ENCODE peak calls at places on chromosomes 16 and 17, in eight cellular contexts. B is endodermal cell, V is ovary, Z is left cardiac atrium, P is G401, U is nephron progenitor cell, M is lower lobe of right lung, I is amygdala. W is an unnamed sample.

GRCh38 chr17:76199466-76199865 is 40.8 kb downstream of the RNF157 start:
- DNase-seq in I (no peak), U (no peak), Z (no peak), P (no peak), B (no peak), V (no peak), M (no peak), W (no peak)

GRCh38 chr17:79891113-79891730 is 52.0 kb upstream of the CBX4 start:
- DNase-seq in I (no peak), P (no peak), V (no peak), M (no peak), U (no peak), B (no peak), Z (no peak), W (no peak)

GRCh38 chr16:9521749-9522370 is 430.4 kb downstream of the HAPSTR1 start:
- DNase-seq in V (no peak), P (no peak), B (peak; percentile 89), Z (no peak), M (no peak), U (peak; percentile 4), I (no peak), W (no peak)

GRCh38 chr17:79721993-79722671 is 8.6 kb upstream of the ENPP7 start:
- DNase-seq in M (no peak), Z (no peak), B (peak; percentile 81), U (no peak), I (no peak), P (no peak), V (no peak), W (no peak)

GRCh38 chr17:78040561-78041400 is 82.3 kb downstream of the TNRC6C start:
- DNase-seq in M (peak; percentile 76), Z (peak; percentile 64), I (peak; percentile 81), P (peak; percentile 84), B (peak; percentile 75), U (no peak), V (peak; percentile 42), W (peak; percentile 39)

GRCh38 chr16:14452066-14452465 is 178.0 kb downstream of the PARN start:
- DNase-seq in M (no peak), V (no peak), B (no peak), U (no peak), I (no peak), P (no peak), Z (no peak), W (no peak)

GRCh38 chr17:9255838-9256237 is 234.5 kb downstream of the NTN1 start:
- DNase-seq in V (no peak), Z (no peak), M (no peak), I (no peak), U (no peak), B (no peak), P (no peak), W (no peak)

GRCh38 chr16:1918312-1918889 is at the start of gene HS3ST6:
- DNase-seq in U (peak; percentile 67), I (no peak), V (no peak), P (no peak), Z (no peak), B (peak; percentile 79), M (no peak), W (no peak)

GRCh38 chr17:17358060-17358751 is 55.0 kb downstream of the NT5M start:
- DNase-seq in P (no peak), Z (no peak), B (peak; percentile 30), V (no peak), M (no peak), U (no peak), I (no peak), W (no peak)

GRCh38 chr16:84897911-84898377 is 78.2 kb downstream of the CRISPLD2 start:
- DNase-seq in I (no peak), V (no peak), Z (no peak), M (no peak), U (no peak), P (no peak), B (no peak), W (no peak)

GRCh38 chr17:33389506-33390141 is 96.5 kb upstream of the ASIC2 start:
- DNase-seq in U (no peak), I (no peak), Z (no peak), V (no peak), B (peak; percentile 55), P (no peak), M (no peak), W (no peak)

GRCh38 chr17:67461228-67461780 is 84.2 kb downstream of the PITPNC1 start:
- DNase-seq in M (no peak), I (no peak), V (no peak), U (no peak), Z (no peak), P (no peak), B (peak; percentile 22), W (no peak)

GRCh38 chr17:44044092-44044491 is 22.4 kb downstream of the LSM12 start:
- DNase-seq in B (no peak), M (no peak), P (no peak), U (no peak), Z (no peak), V (no peak), I (no peak), W (no peak)

GRCh38 chr17:74750327-74751069 is 2.1 kb downstream of the NHERF1 start:
- DNase-seq in B (no peak), P (peak; percentile 71), M (no peak), V (no peak), I (peak; percentile 50), Z (no peak), U (no peak), W (no peak)

GRCh38 chr17:77356690-77357201 is 216.0 kb downstream of the SEC14L1 start:
- DNase-seq in B (no peak), I (no peak), U (no peak), P (no peak), V (peak; percentile 16), Z (no peak), M (no peak), W (no peak)

GRCh38 chr16:31008154-31008950 is 2.1 kb downstream of the STX1B start:
- DNase-seq in U (no peak), V (no peak), M (no peak), P (no peak), Z (no peak), I (no peak), B (no peak), W (no peak)

GRCh38 chr16:70604407-70605283 is 41.7 kb upstream of the IL34 start:
- DNase-seq in B (peak; percentile 54), I (no peak), Z (no peak), M (no peak), P (no peak), U (no peak), V (no peak), W (no peak)

GRCh38 chr17:76458580-76459490 is 5.9 kb upstream of the UBE2O start:
- DNase-seq in V (peak; percentile 51), U (peak; percentile 64), B (peak; percentile 96), P (peak; percentile 35), Z (peak; percentile 56), I (no peak), M (no peak), W (no peak)

GRCh38 chr17:67246648-67247415 is 1.8 kb upstream of the HELZ start:
- DNase-seq in M (peak; percentile 78), U (peak; percentile 18), Z (peak; percentile 36), P (peak; percentile 71), B (peak; percentile 94), I (no peak), V (no peak), W (no peak)

GRCh38 chr16:55376045-55376444 is 52.0 kb downstream of the IRX6 start:
- DNase-seq in Z (no peak), V (no peak), B (no peak), P (no peak), I (no peak), M (no peak), U (no peak), W (no peak)

GRCh38 chr16:11239644-11240632 is 16.1 kb downstream of the SOCS1 start:
- DNase-seq in P (no peak), V (no peak), B (no peak), I (no peak), Z (no peak), U (no peak), M (no peak), W (no peak)

GRCh38 chr17:40612510-40613244 is 34.9 kb downstream of the SMARCE1 start:
- DNase-seq in M (no peak), U (no peak), I (no peak), Z (no peak), P (no peak), V (no peak), B (no peak), W (no peak)

GRCh38 chr17:3695723-3696411 is at the start of gene P2RX5:
- DNase-seq in P (peak; percentile 16), I (no peak), M (peak; percentile 64), Z (no peak), V (no peak), U (peak; percentile 70), B (peak; percentile 94), W (no peak)

GRCh38 chr17:38326996-38327792 is 16.6 kb downstream of the GPR179 start:
- DNase-seq in Z (no peak), M (no peak), B (peak; percentile 50), I (no peak), P (peak; percentile 51), V (no peak), U (no peak), W (no peak)

GRCh38 chr17:78089557-78090281 is 38.8 kb downstream of the TMC6 start:
- DNase-seq in Z (no peak), I (no peak), M (no peak), V (no peak), U (no peak), B (no peak), P (no peak), W (no peak)

GRCh38 chr17:27449541-27449940 is 6.7 kb upstream of the KSR1 start:
- DNase-seq in M (no peak), I (no peak), Z (no peak), U (no peak), B (no peak), P (no peak), V (no peak), W (no peak)

GRCh38 chr16:659618-660017 is 8.3 kb upstream of the RHOT2 start:
- DNase-seq in P (no peak), V (no peak), I (no peak), M (no peak), U (no peak), B (no peak), Z (no peak), W (no peak)

GRCh38 chr16:84598391-84598750 is 19.5 kb downstream of the COTL1 start:
- DNase-seq in B (no peak), I (no peak), V (no peak), P (no peak), Z (no peak), U (no peak), M (peak; percentile 35), W (no peak)

GRCh38 chr16:68737046-68737729 is at the start of gene CDH1:
- DNase-seq in P (no peak), B (peak; percentile 98), U (peak; percentile 59), I (no peak), Z (no peak), M (peak; percentile 94), V (peak; percentile 22), W (peak; percentile 43)

GRCh38 chr17:32741381-32741780 is 135.5 kb downstream of the MYO1D start:
- DNase-seq in B (no peak), M (no peak), I (no peak), P (no peak), U (no peak), Z (no peak), V (no peak), W (no peak)

GRCh38 chr17:64741038-64741641 is 79.0 kb upstream of the SMURF2 start:
- DNase-seq in U (no peak), M (no peak), V (no peak), B (no peak), I (peak; percentile 23), Z (peak; percentile 44), P (peak; percentile 26), W (no peak)

GRCh38 chr17:40538019-40538935 is 27.0 kb downstream of the CCR7 start:
- DNase-seq in V (no peak), I (peak; percentile 23), B (no peak), P (peak; percentile 91), Z (peak; percentile 78), M (peak; percentile 79), U (no peak), W (no peak)

GRCh38 chr16:22321340-22322001 is 24.3 kb downstream of the POLR3E start:
- DNase-seq in M (peak; percentile 78), B (peak; percentile 85), I (no peak), P (peak; percentile 91), U (peak; percentile 70), Z (peak; percentile 74), V (peak; percentile 58), W (peak; percentile 71)

GRCh38 chr16:53949716-53950410 is 245.9 kb downstream of the FTO start:
- DNase-seq in V (no peak), I (no peak), P (peak; percentile 66), U (no peak), B (no peak), Z (no peak), M (no peak), W (no peak)